ENCODE peak calls at places on chromosomes 1 and 21, in nine cellular contexts. P, F, T, S, E, V, A, G and C are unnamed samples.

GRCh38 chr1:93615201-93616150 is 66.2 kb downstream of the BCAR3 start:
- DNase-seq in G (no peak), T (no peak), V (no peak), F (peak), P (no peak), S (no peak), A (no peak), E (peak), C (no peak)

GRCh38 chr1:67682659-67683197 is 2.3 kb upstream of the GADD45A start:
- DNase-seq in S (no peak), E (peak), P (no peak), G (no peak), T (no peak), A (no peak), V (no peak), F (peak), C (no peak)

GRCh38 chr1:246450485-246451251 is 56.4 kb downstream of the SMYD3 start:
- DNase-seq in E (peak), A (no peak), V (no peak), G (no peak), S (no peak), F (peak), P (peak), T (peak), C (no peak)

GRCh38 chr21:26684866-26685265 is 111.8 kb upstream of the CYYR1 start:
- DNase-seq in F (no peak), E (no peak), V (no peak), T (no peak), P (no peak), G (no peak), S (no peak), A (no peak), C (no peak)

GRCh38 chr21:25911730-25912401 is 177.1 kb downstream of the GABPA start:
- DNase-seq in S (no peak), F (no peak), E (no peak), A (no peak), T (no peak), P (no peak), G (no peak), V (no peak), C (no peak)

GRCh38 chr1:84834419-84835064 is 58.5 kb downstream of the LPAR3 start:
- DNase-seq in V (no peak), A (no peak), E (peak), G (no peak), P (no peak), T (no peak), S (no peak), F (no peak), C (no peak)

GRCh38 chr1:220684890-220685289 is 5.3 kb upstream of the C1orf115 start:
- DNase-seq in A (no peak), V (no peak), E (no peak), F (no peak), P (no peak), G (no peak), S (no peak), T (no peak), C (no peak)

GRCh38 chr1:179251675-179252074 is 22.2 kb upstream of the ABL2 start:
- DNase-seq in F (peak), T (no peak), E (peak), P (peak), A (no peak), S (no peak), V (no peak), G (no peak), C (no peak)

GRCh38 chr1:181015258-181015630 is 7.4 kb downstream of the STX6 start:
- DNase-seq in T (peak), F (no peak), P (no peak), A (no peak), S (no peak), G (no peak), E (no peak), V (no peak), C (no peak)

GRCh38 chr1:147627435-147628110 is 42.8 kb downstream of the ACP6 start:
- DNase-seq in A (peak), E (peak), V (peak), S (peak), P (peak), F (peak), T (peak), G (peak), C (peak)

GRCh38 chr1:36367798-36368197 is 17.9 kb downstream of the STK40 start:
- DNase-seq in E (no peak), T (no peak), G (no peak), F (no peak), A (no peak), V (no peak), P (no peak), S (no peak), C (no peak)

GRCh38 chr1:106568161-106568560 is 488.3 kb upstream of the PRMT6 start:
- DNase-seq in T (no peak), S (no peak), G (no peak), F (no peak), V (no peak), A (no peak), P (no peak), E (no peak), C (no peak)

GRCh38 chr1:34262023-34262422 is 85.3 kb downstream of the C1orf94 start:
- DNase-seq in A (no peak), F (no peak), E (no peak), T (no peak), S (no peak), V (no peak), G (no peak), P (no peak), C (no peak)

GRCh38 chr1:84795213-84795612 is 97.8 kb downstream of the LPAR3 start:
- DNase-seq in F (no peak), V (no peak), P (no peak), S (no peak), G (no peak), E (no peak), T (no peak), A (no peak), C (no peak)

GRCh38 chr1:222777977-222778376 is 36.9 kb upstream of the DISP1 start:
- DNase-seq in G (no peak), S (no peak), E (peak), F (no peak), T (no peak), P (no peak), V (no peak), A (no peak), C (no peak)

GRCh38 chr1:39405358-39405757 is 86.1 kb upstream of the BMP8A start:
- DNase-seq in V (no peak), F (peak), G (no peak), T (no peak), S (no peak), P (no peak), E (no peak), A (no peak), C (no peak)

GRCh38 chr1:235074335-235075120 is 54.1 kb downstream of the TOMM20 start:
- DNase-seq in G (peak), S (no peak), P (no peak), V (no peak), F (peak), T (no peak), E (peak), A (peak), C (no peak)

GRCh38 chr1:156592158-156592909 is 758 bp downstream of the NAXE start:
- DNase-seq in F (no peak), G (no peak), S (no peak), P (no peak), E (no peak), T (no peak), V (no peak), A (no peak), C (no peak)

GRCh38 chr1:22529901-22530621 is 33.2 kb upstream of the EPHA8 start:
- DNase-seq in S (no peak), F (peak), E (peak), T (no peak), V (no peak), P (no peak), A (no peak), G (no peak), C (no peak)

GRCh38 chr1:182259229-182259872 is 132.2 kb downstream of the GLUL start:
- DNase-seq in G (peak), E (peak), S (peak), V (peak), T (no peak), P (no peak), F (peak), A (no peak), C (peak)

GRCh38 chr1:22925111-22925510 is 47.6 kb downstream of the LACTBL1 start:
- DNase-seq in A (no peak), E (peak), G (no peak), T (no peak), V (no peak), P (no peak), F (no peak), S (no peak), C (no peak)

GRCh38 chr1:201753492-201753891 is 75.5 kb upstream of the IPO9 start:
- DNase-seq in G (no peak), S (no peak), P (no peak), A (no peak), V (no peak), E (no peak), T (no peak), F (no peak), C (no peak)

GRCh38 chr1:7760245-7760644 is 10.9 kb upstream of the VAMP3 start:
- DNase-seq in F (no peak), T (no peak), S (no peak), G (no peak), A (no peak), E (no peak), V (no peak), P (no peak), C (no peak)

GRCh38 chr1:235503333-235504121 is 725 bp downstream of the B3GALNT2 start:
- DNase-seq in P (peak), G (peak), A (peak), S (no peak), V (no peak), T (peak), E (peak), F (peak), C (no peak)

GRCh38 chr1:51222136-51222787 is 13.8 kb upstream of the RNF11 start:
- DNase-seq in G (no peak), S (no peak), F (no peak), E (no peak), P (no peak), T (no peak), V (no peak), A (no peak), C (no peak)

GRCh38 chr1:22815043-22815365 is 104.4 kb downstream of the EPHB2 start:
- DNase-seq in P (no peak), T (no peak), E (no peak), F (no peak), V (no peak), A (no peak), G (no peak), S (no peak), C (no peak)

GRCh38 chr1:170929835-170930554 is 5.3 kb upstream of the MROH9 start:
- DNase-seq in A (peak), F (peak), P (peak), T (peak), V (peak), E (peak), S (peak), G (no peak), C (no peak)

GRCh38 chr1:59025898-59026426 is 242.1 kb upstream of the JUN start:
- DNase-seq in F (peak), P (no peak), S (no peak), V (no peak), A (no peak), E (peak), T (peak), G (no peak), C (no peak)

GRCh38 chr1:171251741-171252300 is 3.5 kb downstream of the FMO1 start:
- DNase-seq in A (peak), F (peak), T (peak), G (no peak), E (peak), S (no peak), P (peak), V (no peak), C (no peak)